ENCODE peak calls at places on chromosomes 7 and 10, in five cellular contexts. D is stomach, F is suprapubic skin, T is A549, O is ovary. C is an unnamed sample.

GRCh38 chr7:26346611-26347200 is 55.0 kb downstream of the SNX10 start:
- DNase-seq in D (no peak), F (no peak), T (no peak), O (no peak), C (no peak)

GRCh38 chr10:4316166-4316810 is 509.7 kb upstream of the AKR1E2 start:
- DNase-seq in D (no peak), O (no peak), T (no peak), F (peak), C (no peak)

GRCh38 chr7:139744768-139745250 is 33.0 kb downstream of the HIPK2 start:
- DNase-seq in D (no peak), F (no peak), O (no peak), T (no peak), C (no peak)

GRCh38 chr7:157429001-157429679 is 92.3 kb downstream of the DNAJB6 start:
- DNase-seq in F (no peak), O (no peak), T (no peak), D (no peak), C (no peak)

GRCh38 chr7:159098795-159099194 is 45.9 kb downstream of the VIPR2 start:
- DNase-seq in F (peak), O (peak), T (no peak), D (peak), C (no peak)

GRCh38 chr7:135536160-135536559 is 21.6 kb upstream of the NUP205 start:
- DNase-seq in D (no peak), T (peak), F (no peak), O (no peak), C (no peak)

GRCh38 chr10:99941942-99942835 is 67.6 kb downstream of the DNMBP start:
- DNase-seq in D (no peak), F (no peak), T (no peak), O (peak), C (no peak)

GRCh38 chr7:45400680-45401079 is 173.5 kb upstream of the ADCY1 start:
- DNase-seq in D (no peak), T (no peak), O (no peak), F (no peak), C (no peak)

GRCh38 chr10:88728107-88728763 is 22.2 kb downstream of the LIPK start:
- DNase-seq in D (no peak), T (peak), O (no peak), F (no peak), C (no peak)

GRCh38 chr10:84820121-84820520 is 491.7 kb downstream of the CCSER2 start:
- DNase-seq in F (no peak), T (peak), D (no peak), O (no peak), C (no peak)

GRCh38 chr7:103094102-103094501 is 19.2 kb downstream of the ARMC10 start:
- DNase-seq in F (no peak), D (no peak), T (peak), O (no peak), C (no peak)

GRCh38 chr10:71084061-71084817 is 128.1 kb upstream of the UNC5B start:
- DNase-seq in D (peak), T (no peak), O (peak), F (peak), C (no peak)

GRCh38 chr7:51064688-51065087 is 251.9 kb downstream of the COBL start:
- DNase-seq in F (no peak), D (no peak), T (no peak), O (no peak), C (no peak)

GRCh38 chr10:117345143-117345542 is 30.1 kb downstream of the PDZD8 start:
- DNase-seq in T (peak), O (no peak), F (no peak), D (no peak), C (no peak)

GRCh38 chr10:76066457-76066856 is 635.0 kb downstream of the LRMDA start:
- DNase-seq in D (no peak), O (no peak), T (no peak), F (no peak), C (no peak)

GRCh38 chr10:904403-904802 is 27.1 kb downstream of the LARP4B start:
- DNase-seq in O (no peak), D (no peak), T (no peak), F (no peak), C (no peak)

GRCh38 chr7:90229728-90230127 is 15.2 kb upstream of the CFAP69 start:
- DNase-seq in D (no peak), F (no peak), T (no peak), O (no peak), C (no peak)

GRCh38 chr10:61189912-61190311 is 245.9 kb upstream of the RHOBTB1 start:
- DNase-seq in O (no peak), T (no peak), D (no peak), F (no peak), C (no peak)

GRCh38 chr10:104577861-104578480 is 63.1 kb upstream of the SORCS3 start:
- DNase-seq in O (no peak), D (no peak), F (no peak), T (no peak), C (no peak)

GRCh38 chr10:71998840-71999194 is 34.6 kb downstream of the CHST3 start:
- DNase-seq in O (peak), D (peak), T (peak), F (no peak), C (no peak)

GRCh38 chr7:50832744-50833143 is 50.0 kb upstream of the GRB10 start:
- DNase-seq in F (no peak), T (peak), O (no peak), D (no peak), C (no peak)

GRCh38 chr7:20238268-20238753 is 21.1 kb upstream of the MACC1 start:
- DNase-seq in O (no peak), T (no peak), D (no peak), F (no peak), C (no peak)

GRCh38 chr7:69599879-69600764 is 1.8 kb downstream of the AUTS2 start:
- DNase-seq in O (peak), T (peak), F (peak), D (no peak), C (peak)

GRCh38 chr7:144763291-144763690 is 72.6 kb downstream of the TPK1 start:
- DNase-seq in O (no peak), T (no peak), F (no peak), D (no peak), C (no peak)

GRCh38 chr7:22601028-22601795 is 101.2 kb upstream of the STEAP1B start:
- DNase-seq in D (no peak), T (no peak), F (no peak), O (no peak), C (no peak)

GRCh38 chr10:123398180-123398591 is 244.0 kb downstream of the BUB3 start:
- DNase-seq in T (no peak), O (no peak), F (no peak), D (no peak), C (no peak)
- TF ChIP-seq EP300 in T (no peak), O (no peak), F (no peak), D (no peak), C (no peak)

GRCh38 chr7:87155788-87156187 is 3.5 kb downstream of the DMTF1 start:
- DNase-seq in O (no peak), F (no peak), T (no peak), D (no peak), C (no peak)
- TF ChIP-seq EP300 in O (no peak), F (no peak), T (no peak), D (no peak), C (no peak)

GRCh38 chr7:65006094-65006992 is at the start of gene ERV3-1:
- DNase-seq in T (peak), O (peak), F (peak), D (peak), C (peak)
- TF ChIP-seq EP300 in T (no peak), O (no peak), F (no peak), D (no peak), C (peak)

DNA sequence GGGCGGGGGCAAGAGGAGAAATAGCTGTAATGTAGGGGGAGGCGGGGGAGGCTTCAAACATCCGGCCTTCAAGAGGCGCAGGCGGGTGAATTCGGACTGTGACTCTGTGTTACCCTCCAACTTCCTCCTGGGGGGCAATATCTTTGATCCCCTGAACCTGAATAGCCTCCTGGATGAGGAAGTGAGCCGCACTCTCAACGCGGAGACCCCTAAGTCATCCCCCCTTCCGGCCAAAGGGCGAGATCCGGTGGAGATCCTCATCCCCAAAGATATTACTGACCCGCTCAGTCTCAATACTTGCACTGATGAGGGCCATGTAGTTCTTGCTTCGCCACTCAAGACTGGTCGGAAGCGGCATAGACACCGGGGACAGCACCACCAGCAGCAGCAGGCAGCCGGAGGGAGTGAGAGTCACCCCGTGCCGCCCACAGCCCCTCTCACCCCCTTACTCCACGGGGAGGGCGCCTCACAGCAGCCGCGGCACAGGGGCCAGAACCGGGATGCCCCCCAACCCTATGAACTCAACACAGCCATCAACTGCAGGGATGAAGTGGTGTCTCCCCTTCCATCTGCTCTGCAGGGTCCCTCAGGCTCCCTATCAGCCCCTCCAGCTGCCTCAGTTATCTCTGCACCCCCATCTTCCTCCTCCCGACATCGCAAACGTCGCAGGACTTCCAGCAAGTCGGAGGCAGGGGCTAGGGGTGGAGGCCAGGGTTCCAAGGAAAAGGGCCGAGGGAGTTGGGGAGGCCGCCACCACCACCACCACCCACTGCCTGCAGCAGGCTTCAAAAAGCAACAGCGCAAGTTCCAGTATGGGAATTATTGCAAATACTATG is 1.0 kb downstream of the MEPCE start:
- DNase-seq in D (no peak), O (peak), F (peak), T (no peak), C (peak)
- TF ChIP-seq EP300 in D (no peak), O (no peak), F (no peak), T (no peak), C (no peak)

C was measured in tibial nerve.